ENCODE peak calls at places on chromosomes 7 and 10, in four cellular contexts. A is IMR-90; K is foreskin fibroblast; S is activated T-helper 9 cell treated with anti-CD3 and anti-CD28 coated beads, Interleukin-2, amount 50 U/mL, for 16 hours. B is an unnamed sample.

GRCh38 chr7:90119178-90119971 is 34.9 kb upstream of the STEAP1 start:
- DNase-seq in A (peak; percentile 1), K (no peak), S (no peak), B (no peak)

GRCh38 chr7:13991791-13992620 is 2.5 kb upstream of the ETV1 start:
- DNase-seq in A (no peak), K (peak; percentile 10), S (no peak), B (no peak)

GRCh38 chr7:1085910-1086421 is 1.9 kb upstream of the GPER1 start:
- DNase-seq in A (peak; percentile 55), K (no peak), S (no peak), B (no peak)

GRCh38 chr10:127216786-127217185 is 20.4 kb upstream of the INSYN2A start:
- DNase-seq in A (peak; percentile 28), K (peak; percentile 40), S (no peak), B (no peak)

GRCh38 chr7:118918556-118918955 is 694.1 kb downstream of the ANKRD7 start:
- DNase-seq in A (peak; percentile 5), K (no peak), S (no peak), B (no peak)

GRCh38 chr10:111117528-111118277 is 40.9 kb downstream of the ADRA2A start:
- DNase-seq in A (no peak), K (no peak), S (no peak), B (no peak)

GRCh38 chr7:42876182-42877068 is 35.4 kb downstream of the C7orf25 start:
- DNase-seq in A (peak; percentile 51), K (peak; percentile 57), S (peak; percentile 13), B (peak; percentile 32)

GRCh38 chr7:116198748-116199410 is 11.5 kb upstream of the TES start:
- DNase-seq in A (peak; percentile 31), K (no peak), S (no peak), B (no peak)

GRCh38 chr7:6116216-6116615 is 85.0 kb downstream of the ANKRD61 start:
- DNase-seq in A (no peak), K (no peak), S (no peak), B (no peak)

GRCh38 chr10:81600185-81600584 is 274.8 kb upstream of the NRG3 start:
- DNase-seq in A (no peak), K (peak; percentile 35), S (no peak), B (no peak)

GRCh38 chr7:5255832-5256231 is 26.9 kb upstream of the SLC29A4 start:
- DNase-seq in A (no peak), K (no peak), S (no peak), B (no peak)

GRCh38 chr7:128924706-128925588 is 12.8 kb upstream of the IRF5 start:
- DNase-seq in A (no peak), K (no peak), S (no peak), B (no peak)

GRCh38 chr7:98238976-98239375 is 13.1 kb downstream of the TECPR1 start:
- DNase-seq in A (peak; percentile 33), K (no peak), S (no peak), B (no peak)

GRCh38 chr10:13349776-13350274 is 1.7 kb upstream of the SEPHS1 start:
- DNase-seq in A (peak; percentile 54), K (peak; percentile 44), S (no peak), B (no peak)

GRCh38 chr7:151930026-151930653 is 26.1 kb upstream of the GALNTL5 start:
- DNase-seq in A (no peak), K (no peak), S (no peak), B (no peak)

GRCh38 chr7:11355571-11355970 is 381.9 kb downstream of the PHF14 start:
- DNase-seq in A (no peak), K (no peak), S (no peak), B (no peak)

GRCh38 chr7:150956395-150957118 is 21.6 kb downstream of the KCNH2 start:
- DNase-seq in A (no peak), K (no peak), S (no peak), B (no peak)

GRCh38 chr7:94666879-94667587 is 11.1 kb upstream of the SGCE start:
- DNase-seq in A (no peak), K (no peak), S (no peak), B (no peak)

GRCh38 chr7:23473848-23474097 is 3.5 kb upstream of the IGF2BP3 start:
- DNase-seq in A (no peak), K (no peak), S (no peak), B (no peak)

GRCh38 chr10:117163061-117163953 is 25.2 kb upstream of the VAX1 start:
- DNase-seq in A (no peak), K (no peak), S (no peak), B (no peak)

GRCh38 chr10:22476601-22477364 is 131.5 kb downstream of the SPAG6 start:
- DNase-seq in A (no peak), K (no peak), S (no peak), B (no peak)

GRCh38 chr10:127041561-127041960 is 136.3 kb downstream of the DOCK1 start:
- DNase-seq in A (peak; percentile 95), K (peak; percentile 95), S (no peak), B (no peak)

GRCh38 chr10:126804396-126804795 is 100.8 kb upstream of the DOCK1 start:
- DNase-seq in A (no peak), K (no peak), S (no peak), B (no peak)

GRCh38 chr7:83271212-83272099 is 108.8 kb upstream of the PCLO start:
- DNase-seq in A (peak; percentile 19), K (peak; percentile 36), S (no peak), B (no peak)

GRCh38 chr7:56099653-56100052 is 6.6 kb downstream of the CHCHD2 start:
- DNase-seq in A (no peak), K (no peak), S (no peak), B (no peak)

GRCh38 chr7:36316319-36316718 is 73.3 kb upstream of the ANLN start:
- DNase-seq in A (no peak), K (no peak), S (no peak), B (no peak)

GRCh38 chr10:100519321-100520051 is at the start of gene SEC31B:
- DNase-seq in A (no peak), K (no peak), S (no peak), B (no peak)

GRCh38 chr10:95531994-95532399 is 29.2 kb downstream of the SORBS1 start:
- DNase-seq in A (no peak), K (no peak), S (no peak), B (no peak)

GRCh38 chr10:77756319-77757232 is 119.0 kb upstream of the KCNMA1 start:
- DNase-seq in A (peak; percentile 74), K (peak; percentile 77), S (no peak), B (no peak)

GRCh38 chr7:77679608-77680007 is 16.7 kb upstream of the RSBN1L start:
- DNase-seq in A (no peak), K (no peak), S (no peak), B (no peak)

GRCh38 chr7:2802504-2803341 is 41.4 kb downstream of the GNA12 start:
- DNase-seq in A (peak; percentile 72), K (peak; percentile 16), S (no peak), B (no peak)

GRCh38 chr7:107967420-107967819 is 35.5 kb downstream of the LAMB1 start:
- DNase-seq in A (no peak), K (no peak), S (no peak), B (no peak)

GRCh38 chr10:32332299-32332750 is 14.6 kb downstream of the EPC1 start:
- DNase-seq in A (peak; percentile 25), K (peak; percentile 24), S (peak; percentile 54), B (peak; percentile 30)

GRCh38 chr10:24383681-24384106 is 174.8 kb downstream of the KIAA1217 start:
- DNase-seq in A (peak; percentile 98), K (peak; percentile 35), S (peak; percentile 20), B (no peak)

GRCh38 chr7:47610506-47611044 is 28.7 kb upstream of the TNS3 start:
- DNase-seq in A (peak; percentile 94), K (peak; percentile 68), S (no peak), B (no peak)

GRCh38 chr7:1883031-1883761 is 213.1 kb downstream of the ELFN1 start:
- DNase-seq in A (peak; percentile 82), K (peak; percentile 93), S (no peak), B (no peak)